ENCODE peak calls at places on chromosomes 7 and 10, in five cellular contexts. T is tibial nerve; I is CD4-positive, alpha-beta memory T cell; L is GM23248; Y is fibroblast of the aortic adventitia. U is an unnamed sample.

GRCh38 chr10:62109532-62110293 is 158.9 kb downstream of the RTKN2 start:
- DNase-seq in T (no peak), I (no peak), L (no peak), Y (no peak), U (no peak)

GRCh38 chr10:22605168-22605567 is 109.2 kb downstream of the PIP4K2A start:
- DNase-seq in T (no peak), I (no peak), L (peak), Y (peak), U (no peak)

GRCh38 chr7:10913457-10913856 is 60.2 kb upstream of the PHF14 start:
- DNase-seq in T (no peak), I (no peak), L (no peak), Y (no peak), U (no peak)

GRCh38 chr10:109149666-109150350 is 773.5 kb downstream of the XPNPEP1 start:
- DNase-seq in T (no peak), I (no peak), L (no peak), Y (no peak), U (no peak)

GRCh38 chr10:126787201-126787600 is 116.7 kb upstream of the C10orf90 start:
- DNase-seq in T (no peak), I (no peak), L (no peak), Y (no peak), U (no peak)

GRCh38 chr7:1576521-1577253 is 6.9 kb upstream of the PSMG3 start:
- DNase-seq in T (no peak), I (no peak), L (no peak), Y (no peak), U (no peak)

GRCh38 chr10:128077155-128077875 is 48.9 kb downstream of the MKI67 start:
- DNase-seq in T (no peak), I (no peak), L (no peak), Y (no peak), U (no peak)

GRCh38 chr7:30549933-30550493 is 44.7 kb upstream of the GARS1 start:
- DNase-seq in T (no peak), I (no peak), L (no peak), Y (no peak), U (no peak)

GRCh38 chr7:141231018-141231792 is 157.3 kb downstream of the TMEM178B start:
- DNase-seq in T (no peak), I (no peak), L (peak), Y (peak), U (no peak)

GRCh38 chr10:11861341-11861740 is 38.2 kb downstream of the PROSER2 start:
- DNase-seq in T (no peak), I (no peak), L (no peak), Y (no peak), U (no peak)

GRCh38 chr10:35959103-35959740 is 317.1 kb upstream of the FZD8 start:
- DNase-seq in T (no peak), I (no peak), L (no peak), Y (peak), U (no peak)

GRCh38 chr10:61830846-61831273 is 70.6 kb upstream of the ARID5B start:
- DNase-seq in T (no peak), I (no peak), L (no peak), Y (no peak), U (no peak)

GRCh38 chr10:133523631-133524203 is 3.4 kb upstream of the CYP2E1 start:
- DNase-seq in T (no peak), I (no peak), L (no peak), Y (no peak), U (no peak)

GRCh38 chr10:123093489-123093888 is 42.3 kb upstream of the HMX3 start:
- DNase-seq in T (no peak), I (no peak), L (peak), Y (no peak), U (no peak)

GRCh38 chr10:132627736-132628512 is 90.3 kb downstream of the INPP5A start:
- DNase-seq in T (no peak), I (no peak), L (peak), Y (peak), U (no peak)

GRCh38 chr10:51934373-51934772 is 235.0 kb upstream of the CSTF2T start:
- DNase-seq in T (no peak), I (no peak), L (no peak), Y (no peak), U (no peak)

GRCh38 chr10:51937313-51937712 is 237.9 kb upstream of the CSTF2T start:
- DNase-seq in T (no peak), I (no peak), L (peak), Y (peak), U (no peak)

GRCh38 chr10:51932530-51932929 is 233.1 kb upstream of the CSTF2T start:
- DNase-seq in T (no peak), I (no peak), L (no peak), Y (no peak), U (no peak)

DNA sequence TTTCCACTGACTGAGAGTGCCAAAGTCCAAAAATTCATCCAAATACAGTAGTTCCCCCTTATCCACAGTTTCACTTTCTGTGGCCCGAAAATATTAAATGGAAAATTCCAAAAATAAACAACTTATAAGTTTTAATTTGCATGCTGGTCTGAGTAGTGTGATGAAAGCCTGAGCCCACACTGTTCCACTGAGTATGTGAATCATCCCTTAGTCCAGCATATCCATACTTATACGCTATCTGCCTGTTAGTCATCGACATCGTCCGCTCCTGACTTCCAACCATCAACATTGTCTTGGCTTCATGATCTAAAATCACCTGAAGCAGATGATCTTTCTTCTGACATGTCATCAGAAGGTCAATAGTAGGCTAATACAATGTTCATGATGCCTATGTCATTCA is 238.3 kb upstream of the CSTF2T start:
- DNase-seq in T (no peak), I (no peak), L (peak), Y (peak), U (no peak)
- H3K4me3 ChIP-seq in T (no peak), I (no peak), L (peak), Y (peak), U (no peak)

GRCh38 chr7:155257482-155258232 is 40.0 kb upstream of the INSIG1 start:
- DNase-seq in T (peak), I (no peak), L (peak), Y (peak), U (no peak)
- H3K4me3 ChIP-seq in T (peak), I (no peak), L (no peak), Y (peak), U (no peak)

GRCh38 chr10:15166325-15166724 is 2.2 kb downstream of the NMT2 start:
- DNase-seq in T (no peak), I (no peak), L (peak), Y (peak), U (no peak)
- H3K4me3 ChIP-seq in T (no peak), I (peak), L (peak), Y (peak), U (no peak)

GRCh38 chr10:99534939-99535763 is 2.4 kb downstream of the NKX2-3 start:
- DNase-seq in T (no peak), I (no peak), L (peak), Y (no peak), U (no peak)
- H3K4me3 ChIP-seq in T (no peak), I (no peak), L (peak), Y (peak), U (no peak)

DNA sequence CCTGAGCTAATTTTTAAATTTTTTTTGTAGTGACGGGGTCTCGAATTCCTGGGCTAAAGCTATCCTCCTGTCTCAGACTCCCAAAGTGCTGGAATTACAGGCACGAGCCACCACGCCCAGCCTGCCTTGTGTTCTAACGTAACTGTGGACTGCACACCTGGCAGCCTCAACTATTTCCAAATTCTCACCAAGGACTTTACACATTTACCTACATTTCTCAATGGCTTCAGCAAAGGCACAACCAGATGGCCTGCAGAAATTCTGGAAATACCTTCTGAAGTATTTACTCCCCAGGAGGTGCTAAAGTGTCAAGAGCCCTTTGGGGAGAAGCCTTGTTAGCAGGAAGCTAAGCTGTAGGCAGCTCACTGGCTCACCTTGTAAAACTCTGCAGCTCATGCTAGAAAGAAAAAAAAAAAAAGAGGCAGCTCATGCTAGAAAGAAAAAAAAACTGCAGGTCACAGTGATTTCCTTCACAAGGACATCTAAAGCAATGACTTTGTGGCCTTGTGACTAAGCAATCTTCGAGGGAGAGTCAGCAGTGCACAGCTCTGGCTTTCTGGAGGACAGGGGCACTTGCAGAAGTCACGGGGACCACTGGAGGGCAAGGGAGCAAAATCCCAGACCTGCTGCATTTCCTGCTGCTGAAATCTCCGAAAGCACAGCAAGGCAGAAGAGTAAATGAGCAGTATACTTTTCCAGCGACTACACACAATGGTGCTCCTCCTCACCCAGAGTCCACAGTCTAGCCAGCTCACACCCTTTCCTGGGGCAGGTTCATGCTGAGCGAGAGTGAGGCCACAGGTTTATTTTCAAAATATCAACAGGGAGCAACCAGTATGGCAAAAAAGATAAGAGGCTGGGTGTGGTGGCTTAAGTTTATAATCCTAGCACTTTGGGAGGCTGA is 40.4 kb downstream of the BAIAP2L1 start:
- DNase-seq in T (no peak), I (no peak), L (no peak), Y (no peak), U (no peak)
- H3K4me3 ChIP-seq in T (no peak), I (no peak), L (no peak), Y (no peak), U (no peak)

DNA sequence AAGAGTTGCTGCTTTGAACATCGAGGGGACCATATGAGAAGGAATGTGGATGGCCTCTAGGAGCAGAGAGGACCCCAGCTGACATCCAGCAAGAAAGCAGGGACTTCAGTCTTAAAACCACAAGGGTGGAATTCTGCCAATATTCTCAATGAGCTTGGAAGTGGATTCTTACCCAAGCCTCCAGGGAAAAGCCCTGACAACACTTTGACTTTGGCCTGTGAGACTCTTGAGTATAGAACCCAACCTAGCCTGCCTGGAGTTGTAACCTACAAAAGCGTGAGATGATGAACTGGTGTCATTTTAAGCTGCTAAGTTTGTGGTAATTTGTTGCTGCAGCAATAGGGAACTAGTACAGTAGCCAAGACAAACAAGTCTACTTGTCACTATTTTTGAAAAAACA is 82.7 kb downstream of the C1GALT1 start:
- DNase-seq in T (no peak), I (no peak), L (peak), Y (peak), U (no peak)
- H3K4me3 ChIP-seq in T (no peak), I (no peak), L (no peak), Y (no peak), U (no peak)